ENCODE peak calls at places on chromosome 19, in nine cellular contexts. Z is lower leg skin; V is astrocyte; I is CD8-positive, alpha-beta T cell; A is uterus; J is BJ; H is hepatocyte; G is cardiac muscle cell; N is heart right ventricle. E is an unnamed sample.

GRCh38 chr19:39270091-39270871 is 2.1 kb downstream of the IFNL2 start:
- DNase-seq in Z (no peak), V (no peak), I (no peak), A (no peak), J (no peak), H (no peak), G (peak; percentile 6), N (no peak), E (no peak)

GRCh38 chr19:13984875-13985741 is 21.0 kb downstream of the RFX1 start:
- DNase-seq in Z (no peak), V (no peak), I (no peak), A (no peak), J (no peak), H (no peak), G (no peak), N (no peak), E (no peak)

GRCh38 chr19:10848208-10848843 is at the start of gene C19orf38:
- DNase-seq in Z (no peak), V (no peak), I (no peak), A (no peak), J (no peak), H (no peak), G (peak; percentile 49), N (no peak), E (no peak)

GRCh38 chr19:45161715-45162463 is 1.1 kb upstream of the NKPD1 start:
- DNase-seq in Z (no peak), V (no peak), I (no peak), A (no peak), J (no peak), H (peak; percentile 61), G (peak; percentile 56), N (peak; percentile 22), E (no peak)

GRCh38 chr19:17479325-17479791 is 9.0 kb downstream of the SLC27A1 start:
- DNase-seq in Z (no peak), V (peak; percentile 60), I (no peak), A (no peak), J (no peak), H (no peak), G (peak; percentile 76), N (no peak), E (no peak)

GRCh38 chr19:3556423-3556977 is 886 bp downstream of the MFSD12 start:
- DNase-seq in Z (no peak), V (no peak), I (no peak), A (no peak), J (no peak), H (no peak), G (no peak), N (no peak), E (no peak)

GRCh38 chr19:8304841-8305621 is 3.1 kb downstream of the CD320 start:
- DNase-seq in Z (peak; percentile 86), V (no peak), I (no peak), A (peak; percentile 17), J (no peak), H (peak; percentile 18), G (no peak), N (peak; percentile 4), E (peak; percentile 16)

GRCh38 chr19:11787536-11787935 is 10.8 kb upstream of the ZNF491 start:
- DNase-seq in Z (no peak), V (no peak), I (no peak), A (no peak), J (no peak), H (no peak), G (no peak), N (no peak), E (no peak)

GRCh38 chr19:44824758-44825157 is 15.9 kb downstream of the BCAM start:
- DNase-seq in Z (no peak), V (no peak), I (no peak), A (no peak), J (no peak), H (no peak), G (no peak), N (no peak), E (no peak)

GRCh38 chr19:8505680-8506401 is 3.4 kb upstream of the PRAM1 start:
- DNase-seq in Z (peak; percentile 92), V (peak; percentile 26), I (peak; percentile 79), A (peak; percentile 76), J (no peak), H (peak; percentile 89), G (peak; percentile 74), N (peak; percentile 78), E (peak; percentile 78)

GRCh38 chr19:10191347-10191746 is 3.4 kb downstream of the DNMT1 start:
- DNase-seq in Z (no peak), V (peak; percentile 89), I (no peak), A (peak; percentile 15), J (peak; percentile 36), H (no peak), G (peak; percentile 75), N (peak; percentile 33), E (no peak)

GRCh38 chr19:28010656-28011055 is 1202.3 kb downstream of the UQCRFS1 start:
- DNase-seq in Z (no peak), V (peak; percentile 71), I (no peak), A (no peak), J (no peak), H (peak; percentile 33), G (peak; percentile 15), N (no peak), E (no peak)

GRCh38 chr19:17209126-17210036 is 5.8 kb upstream of the USE1 start:
- DNase-seq in Z (no peak), V (no peak), I (peak; percentile 38), A (no peak), J (no peak), H (peak; percentile 16), G (peak; percentile 34), N (no peak), E (no peak)

GRCh38 chr19:50975766-50976165 is 6.4 kb upstream of the KLK6 start:
- DNase-seq in Z (no peak), V (no peak), I (no peak), A (no peak), J (no peak), H (peak; percentile 80), G (no peak), N (no peak), E (no peak)

GRCh38 chr19:51333836-51334460 is 8.0 kb downstream of the VSIG10L start:
- DNase-seq in Z (no peak), V (no peak), I (no peak), A (no peak), J (no peak), H (no peak), G (no peak), N (no peak), E (no peak)

GRCh38 chr19:41922585-41922984 is 5.7 kb downstream of the ERFL start:
- DNase-seq in Z (no peak), V (no peak), I (no peak), A (no peak), J (no peak), H (no peak), G (no peak), N (no peak), E (no peak)
- TF ChIP-seq CTCF in Z (no peak), V (no peak), I (no peak), A (no peak), J (no peak), H (no peak), G (no peak), N (no peak), E (no peak)

DNA sequence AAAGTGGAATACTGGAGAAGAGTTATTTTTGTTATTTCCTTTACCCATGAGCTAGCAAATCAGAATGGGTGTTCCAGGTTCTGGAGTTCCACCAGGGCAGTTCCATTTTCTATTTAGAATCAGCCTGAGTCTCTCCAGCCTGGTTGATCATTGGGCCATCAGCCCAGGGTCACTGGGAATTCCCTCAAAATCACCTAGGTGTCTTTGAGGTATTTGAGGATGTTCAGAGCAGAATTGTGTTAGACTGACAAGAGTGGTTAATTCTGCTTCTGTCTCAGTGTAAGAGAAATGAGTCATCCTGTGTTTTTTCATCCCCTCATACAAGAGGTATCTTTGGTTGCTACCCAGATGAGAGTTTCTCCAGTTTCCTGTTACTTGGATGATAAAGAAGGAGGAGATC is 11.7 kb downstream of the ZNF66 start:
- DNase-seq in Z (no peak), V (no peak), I (no peak), A (no peak), J (no peak), H (no peak), G (no peak), N (no peak), E (no peak)
- TF ChIP-seq CTCF in Z (no peak), V (no peak), I (no peak), A (no peak), J (no peak), H (no peak), G (no peak), N (no peak), E (no peak)

GRCh38 chr19:2064788-2065524 is 13.9 kb upstream of the MKNK2 start:
- DNase-seq in Z (no peak), V (no peak), I (no peak), A (no peak), J (no peak), H (peak; percentile 3), G (no peak), N (no peak), E (no peak)
- TF ChIP-seq CTCF in Z (no peak), V (no peak), I (no peak), A (no peak), J (peak; percentile 35), H (no peak), G (no peak), N (no peak), E (no peak)

GRCh38 chr19:787551-787950 is 9.7 kb upstream of the PTBP1 start:
- DNase-seq in Z (no peak), V (no peak), I (no peak), A (no peak), J (no peak), H (no peak), G (no peak), N (no peak), E (no peak)

GRCh38 chr19:788821-789472 is 8.3 kb upstream of the PTBP1 start:
- DNase-seq in Z (peak; percentile 92), V (no peak), I (no peak), A (no peak), J (no peak), H (no peak), G (no peak), N (no peak), E (no peak)

GRCh38 chr19:791605-792360 is 5.5 kb upstream of the PTBP1 start:
- DNase-seq in Z (no peak), V (no peak), I (no peak), A (no peak), J (no peak), H (no peak), G (peak; percentile 62), N (no peak), E (no peak)

GRCh38 chr19:790971-791604 is 6.2 kb upstream of the PTBP1 start:
- DNase-seq in Z (no peak), V (no peak), I (no peak), A (no peak), J (no peak), H (no peak), G (no peak), N (no peak), E (no peak)

DNA sequence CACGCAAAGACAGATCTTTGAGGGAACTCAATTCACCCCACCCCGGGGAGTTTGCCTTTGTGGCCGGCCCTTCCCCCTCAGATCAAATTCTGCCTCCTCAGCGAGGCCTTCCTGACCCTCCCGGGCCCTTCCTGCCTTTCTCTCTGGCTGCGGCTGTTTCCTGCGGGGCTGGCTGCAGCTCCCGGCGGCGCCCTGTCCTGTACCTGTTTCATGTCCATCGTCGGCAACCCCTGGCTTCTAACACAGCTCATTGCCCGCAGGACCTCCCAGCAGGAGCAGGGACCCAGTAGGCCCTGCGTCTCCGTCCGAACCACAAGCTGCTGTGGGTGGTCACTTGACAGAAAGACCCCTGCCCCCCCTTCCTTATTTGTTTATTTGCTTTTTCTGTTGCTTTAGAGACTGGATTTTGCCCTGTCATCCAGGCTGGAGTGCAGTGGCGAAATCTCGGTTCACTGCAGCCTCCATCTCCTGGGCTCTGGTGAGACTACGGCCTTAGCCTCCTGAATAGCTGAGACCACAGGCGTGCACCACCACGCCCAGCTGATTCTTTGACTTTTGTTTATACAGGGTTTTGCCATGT is 7.7 kb upstream of the PTBP1 start:
- DNase-seq in Z (peak; percentile 90), V (no peak), I (no peak), A (no peak), J (no peak), H (no peak), G (no peak), N (peak; percentile 67), E (no peak)
- TF ChIP-seq CTCF in Z (no peak), V (no peak), I (no peak), A (no peak), J (no peak), H (no peak), G (no peak), N (no peak), E (no peak)